ENCODE peak calls at places on chromosomes 4 and X, in five cellular contexts. C, F, J, E and B are unnamed samples.

GRCh38 chrX:127038065-127038464 is 218.5 kb downstream of the PRR32 start:
- DNase-seq in C (no peak), F (no peak), J (peak; percentile 27), E (no peak), B (no peak)

GRCh38 chr4:153538408-153539057 is 72.4 kb downstream of the TMEM131L start:
- DNase-seq in C (no peak), F (no peak), J (peak; percentile 18), E (no peak), B (no peak)

GRCh38 chrX:13428055-13428786 is 108.4 kb upstream of the ATXN3L start:
- DNase-seq in C (no peak), F (no peak), J (no peak), E (no peak), B (peak; percentile 13)

GRCh38 chr4:54657556-54658313 is at the start of gene KIT:
- DNase-seq in C (no peak), F (no peak), J (peak; percentile 29), E (no peak), B (peak; percentile 30)

GRCh38 chrX:29826651-29827206 is 388.6 kb upstream of the MAGEB2 start:
- DNase-seq in C (no peak), F (no peak), J (no peak), E (no peak), B (no peak)

GRCh38 chr4:113433116-113433515 is 328.4 kb downstream of the CAMK2D start:
- DNase-seq in C (no peak), F (no peak), J (no peak), E (no peak), B (no peak)

GRCh38 chrX:155761185-155761584 is 120.0 kb upstream of the VAMP7 start:
- DNase-seq in C (no peak), F (no peak), J (no peak), E (no peak), B (no peak)

GRCh38 chr4:164935363-164935762 is 42.1 kb downstream of the TRIM61 start:
- DNase-seq in C (no peak), F (no peak), J (no peak), E (no peak), B (no peak)

GRCh38 chrX:13747836-13748235 is 13.3 kb downstream of the OFD1 start:
- DNase-seq in C (peak; percentile 54), F (no peak), J (no peak), E (no peak), B (peak; percentile 24)

GRCh38 chrX:111265506-111265905 is 4.8 kb downstream of the CAPN6 start:
- DNase-seq in C (no peak), F (no peak), J (no peak), E (no peak), B (no peak)

GRCh38 chr4:101835121-101835904 is 44.8 kb downstream of the BANK1 start:
- DNase-seq in C (no peak), F (no peak), J (no peak), E (no peak), B (peak; percentile 18)

GRCh38 chrX:65932173-65933084 is 107.5 kb downstream of the VSIG4 start:
- DNase-seq in C (no peak), F (no peak), J (no peak), E (no peak), B (no peak)

GRCh38 chr4:79247695-79248394 is 78.0 kb downstream of the NAA11 start:
- DNase-seq in C (no peak), F (no peak), J (no peak), E (no peak), B (no peak)

GRCh38 chr4:142721187-142721586 is 124.9 kb downstream of the INPP4B start:
- DNase-seq in C (no peak), F (no peak), J (no peak), E (no peak), B (no peak)

GRCh38 chr4:37522996-37523395 is 163.2 kb downstream of the RELL1 start:
- DNase-seq in C (no peak), F (no peak), J (no peak), E (no peak), B (no peak)

GRCh38 chr4:4866833-4867744 is 7.6 kb downstream of the MSX1 start:
- DNase-seq in C (peak; percentile 51), F (no peak), J (no peak), E (no peak), B (no peak)